ENCODE peak calls at places on chromosomes 5 and 9, in six cellular contexts. E is A549, W is K562, R is HepG2, J is GM12878, V is endothelial cell of umbilical vein. S is an unnamed sample.

GRCh38 chr5:38466444-38467189 is 89.8 kb downstream of the LIFR start:
- DNase-seq in E (no peak), W (no peak), R (no peak), J (no peak), V (peak; percentile 79), S (no peak)

GRCh38 chr5:16579142-16579541 is 37.7 kb downstream of the RETREG1 start:
- DNase-seq in E (no peak), W (no peak), R (no peak), J (no peak), V (no peak), S (no peak)

GRCh38 chr5:93404246-93404645 is 176.8 kb downstream of the NR2F1-AS1 start:
- DNase-seq in E (no peak), W (no peak), R (no peak), J (no peak), V (no peak), S (no peak)

GRCh38 chr5:150473673-150474358 is 24.3 kb upstream of the RPS14 start:
- DNase-seq in E (no peak), W (no peak), R (peak; percentile 45), J (no peak), V (no peak), S (no peak)

GRCh38 chr9:35844628-35845301 is 15.7 kb downstream of the TMEM8B start:
- DNase-seq in E (no peak), W (no peak), R (no peak), J (peak; percentile 64), V (peak; percentile 83), S (peak; percentile 86)

GRCh38 chr5:33824516-33825195 is 67.1 kb downstream of the ADAMTS12 start:
- DNase-seq in E (no peak), W (no peak), R (no peak), J (peak; percentile 43), V (no peak), S (peak; percentile 32)

GRCh38 chr9:70034292-70034711 is 9.3 kb upstream of the MAMDC2 start:
- DNase-seq in E (no peak), W (no peak), R (no peak), J (no peak), V (no peak), S (no peak)

GRCh38 chr9:135744333-135745070 is 42.5 kb downstream of the KCNT1 start:
- DNase-seq in E (no peak), W (no peak), R (no peak), J (no peak), V (no peak), S (no peak)

GRCh38 chr5:67989457-67989856 is 226.1 kb upstream of the PIK3R1 start:
- DNase-seq in E (no peak), W (no peak), R (no peak), J (no peak), V (no peak), S (no peak)

GRCh38 chr5:110590187-110590586 is 136.3 kb downstream of the TMEM232 start:
- DNase-seq in E (no peak), W (no peak), R (peak; percentile 14), J (no peak), V (peak; percentile 9), S (peak; percentile 24)

GRCh38 chr5:123512631-123513461 is 869 bp downstream of the CSNK1G3 start:
- DNase-seq in E (peak; percentile 36), W (peak; percentile 48), R (peak; percentile 39), J (no peak), V (peak; percentile 53), S (peak; percentile 52)

GRCh38 chr5:177232761-177233160 is 70.8 kb downstream of the RAB24 start:
- DNase-seq in E (no peak), W (no peak), R (no peak), J (no peak), V (no peak), S (no peak)

GRCh38 chr9:101648493-101648892 is 53.7 kb upstream of the PPP3R2 start:
- DNase-seq in E (no peak), W (no peak), R (no peak), J (no peak), V (no peak), S (no peak)

GRCh38 chr9:113992276-113992951 is 85.7 kb downstream of the AMBP start:
- DNase-seq in E (no peak), W (no peak), R (no peak), J (no peak), V (peak; percentile 33), S (no peak)

GRCh38 chr9:135130266-135130976 is 43.0 kb downstream of the OLFM1 start:
- DNase-seq in E (no peak), W (peak; percentile 46), R (no peak), J (peak; percentile 13), V (no peak), S (peak; percentile 23)

GRCh38 chr9:123083680-123084079 is 50.2 kb downstream of the GPR21 start:
- DNase-seq in E (no peak), W (no peak), R (no peak), J (no peak), V (no peak), S (no peak)
- TF ChIP-seq POLR2A in E (no peak), W (no peak), R (no peak), J (no peak), V (no peak), S (no peak)

DNA sequence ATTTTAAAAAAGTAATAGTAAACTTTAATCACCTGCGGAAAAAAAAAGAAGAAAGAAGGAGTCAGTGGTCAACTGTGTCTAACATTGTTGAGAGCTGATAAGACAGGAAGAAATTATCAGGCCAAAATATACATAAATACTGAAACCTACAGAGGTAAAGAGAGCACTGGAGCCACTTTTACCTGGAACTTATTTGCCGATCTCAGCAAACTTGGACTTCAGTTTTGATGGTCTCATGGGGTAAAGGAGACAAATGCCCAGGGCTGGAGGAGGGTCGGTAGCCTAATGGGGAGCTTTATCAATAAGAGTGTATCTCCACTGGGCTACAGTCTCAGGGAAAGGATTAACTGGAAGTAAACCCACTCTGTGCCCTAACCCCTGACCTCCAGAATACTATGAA is 26.6 kb upstream of the ARHGEF28 start:
- DNase-seq in E (no peak), W (no peak), R (no peak), J (no peak), V (no peak), S (no peak)
- TF ChIP-seq CTCF in E (no peak), W (no peak), R (no peak), J (no peak), V (no peak), S (no peak)

DNA sequence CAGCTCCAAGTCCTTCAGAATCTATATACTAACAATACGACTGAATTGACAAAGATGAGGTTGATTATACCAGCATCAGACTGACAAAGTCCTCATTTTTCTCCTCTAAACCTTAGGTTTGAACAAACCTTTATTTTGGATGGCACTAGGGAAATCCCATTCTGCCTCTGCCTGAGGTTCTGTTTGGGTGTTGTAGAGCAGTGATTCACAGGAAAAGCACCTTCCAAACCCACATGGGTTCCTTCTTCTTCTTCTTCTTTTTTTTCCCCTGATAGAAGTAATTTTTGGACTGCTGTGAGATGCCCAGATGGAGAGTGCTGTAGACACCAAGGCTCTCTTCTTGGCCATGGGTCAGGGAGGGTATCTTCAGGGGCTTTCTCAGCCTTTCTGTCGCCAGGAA is 164.9 kb upstream of the PAPPA start:
- DNase-seq in E (no peak), W (no peak), R (no peak), J (no peak), V (no peak), S (no peak)
- TF ChIP-seq MYC in E (no peak), W (no peak), R (no peak), J (no peak), V (no peak), S (no peak)

GRCh38 chr9:81689343-81690175 is at the start of gene TLE1:
- DNase-seq in E (peak; percentile 99), W (no peak), R (peak; percentile 98), J (peak; percentile 20), V (peak; percentile 100), S (peak; percentile 89)
- TF ChIP-seq POLR2A in E (peak; percentile 83), W (no peak), R (peak; percentile 42), J (no peak), V (peak; percentile 31), S (no peak)